ENCODE peak calls at places on chromosome 22, in nine cellular contexts. K is CD4-positive, CD25-positive, alpha-beta regulatory T cell; V is upper lobe of right lung; D is Peyer's patch; H is heart left ventricle; Z is substantia nigra; Q is pancreas; S is mesendoderm; X is CD8-positive, alpha-beta memory T cell. N is an unnamed sample.

GRCh38 chr22:20550057-20550817 is 42.8 kb downstream of the MED15 start:
- DNase-seq in K (no peak), V (no peak), D (no peak), H (no peak), Z (no peak), Q (no peak), S (no peak), X (no peak), N (no peak)

GRCh38 chr22:12601870-12602779 is 2925.9 kb upstream of the OR11H1 start:
- DNase-seq in K (no peak), V (peak; percentile 73), D (no peak), H (no peak), Z (no peak), Q (peak; percentile 63), S (no peak), X (no peak), N (no peak)

GRCh38 chr22:19730662-19731360 is 7.5 kb downstream of the GP1BB start:
- DNase-seq in K (peak; percentile 81), V (peak; percentile 91), D (peak; percentile 89), H (peak; percentile 88), Z (peak; percentile 63), Q (peak; percentile 95), S (peak; percentile 66), X (peak; percentile 81), N (no peak)

GRCh38 chr22:44109417-44109816 is 71.3 kb upstream of the PARVG start:
- DNase-seq in K (no peak), V (peak; percentile 8), D (no peak), H (peak; percentile 23), Z (no peak), Q (no peak), S (no peak), X (no peak), N (no peak)

GRCh38 chr22:49633010-49633324 is 194.7 kb downstream of the BRD1 start:
- DNase-seq in K (no peak), V (no peak), D (no peak), H (peak; percentile 32), Z (no peak), Q (no peak), S (no peak), X (no peak), N (no peak)

GRCh38 chr22:43408009-43408408 is 3.8 kb upstream of the MPPED1 start:
- DNase-seq in K (no peak), V (no peak), D (no peak), H (no peak), Z (no peak), Q (no peak), S (no peak), X (no peak), N (no peak)

GRCh38 chr22:19142394-19142793 is 2.1 kb downstream of the ESS2 start:
- DNase-seq in K (no peak), V (no peak), D (no peak), H (no peak), Z (no peak), Q (no peak), S (no peak), X (no peak), N (no peak)

GRCh38 chr22:41582694-41583093 is 6.9 kb downstream of the PMM1 start:
- DNase-seq in K (no peak), V (no peak), D (no peak), H (no peak), Z (no peak), Q (no peak), S (no peak), X (no peak), N (no peak)

GRCh38 chr22:27170491-27170890 is 513.1 kb downstream of the MIAT start:
- DNase-seq in K (no peak), V (no peak), D (no peak), H (no peak), Z (no peak), Q (no peak), S (no peak), X (no peak), N (no peak)

GRCh38 chr22:31055322-31056159 is 25.6 kb upstream of the SMTN start:
- DNase-seq in K (no peak), V (peak; percentile 94), D (peak; percentile 54), H (peak; percentile 92), Z (peak; percentile 57), Q (peak; percentile 79), S (peak; percentile 86), X (no peak), N (peak; percentile 15)

GRCh38 chr22:48695251-48695650 is 1132.4 kb downstream of the BRD1 start:
- DNase-seq in K (no peak), V (no peak), D (no peak), H (no peak), Z (no peak), Q (no peak), S (no peak), X (no peak), N (no peak)

GRCh38 chr22:20956258-20957117 is 10.6 kb upstream of the AIFM3 start:
- DNase-seq in K (no peak), V (peak; percentile 67), D (peak; percentile 83), H (no peak), Z (no peak), Q (no peak), S (peak; percentile 94), X (no peak), N (no peak)

GRCh38 chr22:24460418-24461089 is 33.2 kb downstream of the ADORA2A start:
- DNase-seq in K (no peak), V (no peak), D (no peak), H (no peak), Z (no peak), Q (no peak), S (peak; percentile 56), X (no peak), N (no peak)

GRCh38 chr22:20652130-20652529 is 121.8 kb upstream of the SERPIND1 start:
- DNase-seq in K (no peak), V (no peak), D (no peak), H (no peak), Z (no peak), Q (peak; percentile 9), S (no peak), X (no peak), N (no peak)

GRCh38 chr22:17891427-17892167 is 117.3 kb upstream of the BID start:
- DNase-seq in K (no peak), V (no peak), D (peak; percentile 88), H (peak; percentile 82), Z (peak; percentile 24), Q (no peak), S (peak; percentile 34), X (no peak), N (peak; percentile 31)

DNA sequence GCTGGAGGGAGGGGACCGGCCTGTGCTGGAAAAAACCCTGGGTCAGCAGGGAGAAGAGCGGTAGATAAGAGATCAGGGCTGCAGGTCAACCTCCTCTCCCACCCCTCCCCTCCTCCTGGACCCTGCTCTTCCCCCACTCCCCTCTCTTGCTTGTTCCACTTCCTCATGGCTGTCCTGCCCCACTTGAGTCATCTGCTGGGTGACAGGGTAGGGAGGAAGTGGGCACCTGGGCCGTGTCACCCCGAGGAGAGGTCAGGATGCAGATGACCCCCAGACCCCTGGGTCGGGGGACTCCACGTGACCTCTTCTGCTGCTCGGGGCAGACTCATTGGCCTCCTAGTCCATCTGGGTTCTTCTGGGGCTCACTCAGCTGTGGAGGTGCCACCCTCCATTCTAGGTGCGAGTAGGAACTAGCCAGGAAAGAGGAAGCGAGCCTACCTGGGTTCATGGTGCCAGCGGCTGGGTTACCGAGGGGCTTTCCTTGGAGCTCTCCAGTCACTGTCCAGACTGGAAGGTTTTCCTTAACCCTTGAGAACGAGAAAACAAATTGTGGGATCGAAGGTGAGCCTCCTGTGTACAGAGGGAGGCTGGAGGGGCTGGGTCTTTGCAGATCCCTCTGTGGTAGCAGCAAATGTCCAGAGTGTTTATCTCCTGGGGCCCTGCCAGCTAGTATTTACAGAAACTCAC is 6.5 kb downstream of the APOL2 start:
- DNase-seq in K (no peak), V (no peak), D (no peak), H (no peak), Z (no peak), Q (no peak), S (no peak), X (no peak), N (no peak)
- H3K27ac ChIP-seq in K (no peak overlapping the region), V (no peak overlapping the region), D (no peak overlapping the region), H (no peak overlapping the region), Z (no peak overlapping the region), Q (no peak overlapping the region), S (no peak overlapping the region), X (no peak overlapping the region), N (no peak overlapping the region)

GRCh38 chr22:46455453-46455852 is 82.0 kb downstream of the CELSR1 start:
- DNase-seq in K (no peak), V (no peak), D (no peak), H (no peak), Z (no peak), Q (no peak), S (no peak), X (no peak), N (no peak)

GRCh38 chr22:46453829-46454220 is 83.6 kb downstream of the CELSR1 start:
- DNase-seq in K (no peak), V (no peak), D (no peak), H (no peak), Z (no peak), Q (no peak), S (no peak), X (no peak), N (no peak)

GRCh38 chr22:46454910-46455269 is 82.5 kb downstream of the CELSR1 start:
- DNase-seq in K (no peak), V (no peak), D (no peak), H (no peak), Z (no peak), Q (no peak), S (no peak), X (no peak), N (no peak)

GRCh38 chr22:46453006-46453828 is 84.2 kb downstream of the CELSR1 start:
- DNase-seq in K (no peak), V (no peak), D (no peak), H (peak; percentile 42), Z (no peak), Q (no peak), S (no peak), X (no peak), N (no peak)

GRCh38 chr22:46454233-46454909 is 83.0 kb downstream of the CELSR1 start:
- DNase-seq in K (no peak), V (peak; percentile 54), D (no peak), H (no peak), Z (no peak), Q (no peak), S (no peak), X (no peak), N (no peak)
- H3K27ac ChIP-seq in K (no peak overlapping the region), V (no peak overlapping the region), D (no peak overlapping the region), H (no peak overlapping the region), Z (no peak overlapping the region), Q (no peak overlapping the region), S (no peak overlapping the region), X (no peak overlapping the region), N (no peak overlapping the region)

GRCh38 chr22:37968452-37969251 is 15.2 kb downstream of the POLR2F start:
- DNase-seq in K (no peak), V (no peak), D (no peak), H (no peak), Z (peak; percentile 77), Q (no peak), S (no peak), X (no peak), N (peak; percentile 63)
- H3K27ac ChIP-seq in K (no peak overlapping the region), V (no peak overlapping the region), D (no peak overlapping the region), H (no peak overlapping the region), Z (peak overlapping the region; percentile 94), Q (no peak overlapping the region), S (no peak overlapping the region), X (no peak overlapping the region), N (peak overlapping the region; percentile 97)

DNA sequence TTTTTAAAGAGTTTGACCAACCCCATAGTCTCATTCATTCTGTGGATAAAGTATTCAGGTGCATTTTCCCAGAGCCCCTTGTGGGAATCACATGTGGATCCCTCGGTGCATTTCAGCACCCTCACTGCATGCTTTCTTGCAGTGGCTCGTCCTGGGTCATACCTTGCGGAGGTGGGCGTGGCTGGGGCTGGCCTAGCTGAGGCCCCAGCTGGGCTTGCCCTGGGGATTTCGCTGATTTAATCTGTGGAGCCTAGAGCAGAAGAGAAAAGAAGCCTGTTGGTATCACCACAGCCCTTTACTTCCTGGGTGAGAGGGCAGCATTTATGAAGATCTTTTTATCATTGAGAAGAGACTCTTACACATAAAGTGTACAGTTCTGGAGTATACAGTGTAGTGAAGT is 53.1 kb downstream of the FBXO7 start:
- DNase-seq in K (no peak), V (no peak), D (no peak), H (no peak), Z (no peak), Q (no peak), S (peak; percentile 14), X (no peak), N (no peak)
- H3K27ac ChIP-seq in K (no peak overlapping the region), V (no peak overlapping the region), D (no peak overlapping the region), H (no peak overlapping the region), Z (peak overlapping the region; percentile 95), Q (no peak overlapping the region), S (no peak overlapping the region), X (no peak overlapping the region), N (peak overlapping the region; percentile 88)